ENCODE peak calls at places on chromosomes 2 and 18, in seven cellular contexts. F, M, J, Z, L, C and O are unnamed samples.

GRCh38 chr2:74373189-74373588 is 6.9 kb downstream of the DCTN1 start:
- DNase-seq in C (no peak), Z (no peak), L (no peak), F (peak), J (no peak), M (no peak), O (no peak)

GRCh38 chr2:20156826-20157605 is 67.9 kb downstream of the SDC1 start:
- DNase-seq in L (no peak), M (no peak), F (no peak), C (no peak), J (no peak), Z (no peak), O (no peak)

GRCh38 chr18:52615321-52615720 is 275.3 kb downstream of the DCC start:
- DNase-seq in J (no peak), M (no peak), C (no peak), F (no peak), Z (no peak), L (no peak), O (no peak)

GRCh38 chr2:182372661-182373060 is 54.2 kb downstream of the PDE1A start:
- DNase-seq in C (no peak), F (no peak), M (no peak), Z (no peak), L (no peak), J (no peak), O (no peak)

GRCh38 chr2:160566717-160567116 is 73.1 kb upstream of the RBMS1 start:
- DNase-seq in M (no peak), L (no peak), F (no peak), Z (no peak), C (no peak), J (no peak), O (no peak)

GRCh38 chr2:85409719-85410583 is at the start of gene CAPG:
- DNase-seq in Z (no peak), C (no peak), M (no peak), F (no peak), J (peak), L (no peak), O (no peak)

GRCh38 chr2:54984476-54984875 is 65.8 kb downstream of the RTN4 start:
- DNase-seq in C (no peak), J (no peak), Z (no peak), L (no peak), M (no peak), F (no peak), O (no peak)

GRCh38 chr18:57744211-57744694 is 58.9 kb downstream of the ATP8B1 start:
- DNase-seq in Z (no peak), J (no peak), M (no peak), L (no peak), C (no peak), F (no peak), O (no peak)

GRCh38 chr18:69217271-69217670 is 183.4 kb upstream of the DOK6 start:
- DNase-seq in Z (no peak), F (peak), C (no peak), M (no peak), J (no peak), L (no peak), O (no peak)

GRCh38 chr2:81739971-81740370 is 1435.4 kb upstream of the LRRTM1 start:
- DNase-seq in F (no peak), Z (no peak), L (no peak), J (no peak), C (no peak), M (no peak), O (no peak)

GRCh38 chr2:208006833-208007232 is 18.5 kb downstream of the PLEKHM3 start:
- DNase-seq in C (no peak), F (no peak), L (no peak), Z (no peak), J (no peak), M (no peak), O (no peak)

GRCh38 chr18:34772887-34773286 is 62.8 kb downstream of the DTNA start:
- DNase-seq in L (no peak), J (peak), Z (no peak), C (no peak), M (no peak), F (no peak), O (no peak)

GRCh38 chr2:127044165-127044718 is 62.7 kb downstream of the BIN1 start:
- DNase-seq in C (no peak), F (no peak), M (no peak), L (no peak), J (no peak), Z (no peak), O (no peak)

GRCh38 chr2:190887089-190887488 is 6.5 kb downstream of the GLS start:
- DNase-seq in L (no peak), F (no peak), Z (no peak), C (no peak), J (no peak), M (no peak), O (no peak)

GRCh38 chr2:9076755-9077154 is 73.3 kb upstream of the MBOAT2 start:
- DNase-seq in C (no peak), Z (no peak), L (no peak), J (no peak), M (no peak), F (no peak), O (no peak)

GRCh38 chr2:45024600-45025291 is 15.5 kb upstream of the SIX2 start:
- DNase-seq in J (no peak), L (no peak), Z (no peak), F (no peak), C (no peak), M (no peak), O (no peak)

GRCh38 chr2:75416420-75417342 is 144.1 kb downstream of the EVA1A start:
- DNase-seq in F (no peak), C (no peak), J (no peak), M (no peak), Z (no peak), L (no peak), O (no peak)

GRCh38 chr2:79855264-79856006 is 342.6 kb downstream of the CTNNA2 start:
- DNase-seq in L (no peak), J (no peak), F (no peak), C (peak), Z (peak), M (no peak), O (no peak)